ENCODE peak calls at places on chromosomes 1 and 21, in nine cellular contexts. One of them, this sample, is unnamed.

GRCh38 chr1:62688687-62689085 is 500 bp upstream of the DOCK7 start:
- DNase-seq in amniotic epithelial cell: peak
- DNase-seq in HEK293T: no peak
- DNase-seq in NCI-H1105: no peak
- DNase-seq in Caki2: no peak
- DNase-seq in mesendoderm: no peak
- DNase-seq in Calu3: no peak
- DNase-seq in memory B cell: no peak
- DNase-seq in EL: no peak
- DNase-seq in this sample: no peak

GRCh38 chr1:112508242-112509004 is at the start of gene WNT2B:
- DNase-seq in amniotic epithelial cell: no peak
- DNase-seq in HEK293T: peak
- DNase-seq in NCI-H1105: peak
- DNase-seq in Caki2: no peak
- DNase-seq in mesendoderm: peak
- DNase-seq in Calu3: peak
- DNase-seq in memory B cell: peak
- DNase-seq in EL: no peak
- DNase-seq in this sample: peak

GRCh38 chr1:186374313-186375151 is 521 bp downstream of the TPR start:
- DNase-seq in amniotic epithelial cell: peak
- DNase-seq in HEK293T: peak
- DNase-seq in NCI-H1105: peak
- DNase-seq in Caki2: no peak
- DNase-seq in mesendoderm: no peak
- DNase-seq in Calu3: peak
- DNase-seq in memory B cell: peak
- DNase-seq in EL: peak
- DNase-seq in this sample: peak

GRCh38 chr1:203306089-203306969 is 1.0 kb downstream of the BTG2 start:
- DNase-seq in amniotic epithelial cell: peak
- DNase-seq in HEK293T: no peak
- DNase-seq in NCI-H1105: peak
- DNase-seq in Caki2: peak
- DNase-seq in mesendoderm: peak
- DNase-seq in Calu3: peak
- DNase-seq in memory B cell: no peak
- DNase-seq in EL: peak
- DNase-seq in this sample: no peak

GRCh38 chr1:161721738-161722343 is 497 bp downstream of the FCRLB start:
- DNase-seq in amniotic epithelial cell: peak
- DNase-seq in HEK293T: no peak
- DNase-seq in NCI-H1105: no peak
- DNase-seq in Caki2: peak
- DNase-seq in mesendoderm: no peak
- DNase-seq in Calu3: no peak
- DNase-seq in memory B cell: no peak
- DNase-seq in EL: peak
- DNase-seq in this sample: no peak

GRCh38 chr21:26845066-26845749 is at the start of gene ADAMTS1:
- DNase-seq in amniotic epithelial cell: peak
- DNase-seq in HEK293T: peak
- DNase-seq in NCI-H1105: no peak
- DNase-seq in Caki2: peak
- DNase-seq in mesendoderm: peak
- DNase-seq in Calu3: peak
- DNase-seq in memory B cell: no peak
- DNase-seq in EL: peak
- DNase-seq in this sample: peak

GRCh38 chr1:224521904-224522734 is 87.5 kb upstream of the WDR26 start:
- DNase-seq in amniotic epithelial cell: no peak
- DNase-seq in HEK293T: no peak
- DNase-seq in NCI-H1105: no peak
- DNase-seq in Caki2: no peak
- DNase-seq in mesendoderm: no peak
- DNase-seq in Calu3: no peak
- DNase-seq in memory B cell: no peak
- DNase-seq in EL: no peak
- DNase-seq in this sample: no peak

GRCh38 chr1:14994841-14995437 is 158.6 kb upstream of the TMEM51 start:
- DNase-seq in amniotic epithelial cell: no peak
- DNase-seq in HEK293T: no peak
- DNase-seq in NCI-H1105: no peak
- DNase-seq in Caki2: no peak
- DNase-seq in mesendoderm: no peak
- DNase-seq in Calu3: no peak
- DNase-seq in memory B cell: no peak
- DNase-seq in EL: no peak
- DNase-seq in this sample: no peak

GRCh38 chr1:93842750-93843500 is 36.1 kb downstream of the DNTTIP2 start:
- DNase-seq in amniotic epithelial cell: peak
- DNase-seq in HEK293T: no peak
- DNase-seq in NCI-H1105: no peak
- DNase-seq in Caki2: no peak
- DNase-seq in mesendoderm: no peak
- DNase-seq in Calu3: no peak
- DNase-seq in memory B cell: no peak
- DNase-seq in EL: peak
- DNase-seq in this sample: no peak

GRCh38 chr21:42306366-42307035 is 8.7 kb downstream of the TFF3 start:
- DNase-seq in amniotic epithelial cell: no peak
- DNase-seq in HEK293T: no peak
- DNase-seq in NCI-H1105: no peak
- DNase-seq in Caki2: no peak
- DNase-seq in mesendoderm: no peak
- DNase-seq in Calu3: no peak
- DNase-seq in memory B cell: no peak
- DNase-seq in EL: no peak
- DNase-seq in this sample: no peak

GRCh38 chr1:147579532-147580199 is 38.4 kb downstream of the BCL9 start:
- DNase-seq in amniotic epithelial cell: peak
- DNase-seq in HEK293T: peak
- DNase-seq in NCI-H1105: no peak
- DNase-seq in Caki2: peak
- DNase-seq in mesendoderm: no peak
- DNase-seq in Calu3: peak
- DNase-seq in memory B cell: no peak
- DNase-seq in EL: peak
- DNase-seq in this sample: peak

GRCh38 chr1:201461783-201462441 is 7.1 kb downstream of the PHLDA3 start:
- DNase-seq in amniotic epithelial cell: peak
- DNase-seq in HEK293T: peak
- DNase-seq in NCI-H1105: no peak
- DNase-seq in Caki2: peak
- DNase-seq in mesendoderm: no peak
- DNase-seq in Calu3: peak
- DNase-seq in memory B cell: no peak
- DNase-seq in EL: peak
- DNase-seq in this sample: no peak

GRCh38 chr1:150168960-150169565 is 19.3 kb downstream of the PLEKHO1 start:
- DNase-seq in amniotic epithelial cell: peak
- DNase-seq in HEK293T: peak
- DNase-seq in NCI-H1105: peak
- DNase-seq in Caki2: peak
- DNase-seq in mesendoderm: peak
- DNase-seq in Calu3: peak
- DNase-seq in memory B cell: peak
- DNase-seq in EL: peak
- DNase-seq in this sample: peak

GRCh38 chr21:15741510-15741909 is 11.7 kb downstream of the USP25 start:
- DNase-seq in amniotic epithelial cell: peak
- DNase-seq in HEK293T: no peak
- DNase-seq in NCI-H1105: no peak
- DNase-seq in Caki2: no peak
- DNase-seq in mesendoderm: no peak
- DNase-seq in Calu3: no peak
- DNase-seq in memory B cell: no peak
- DNase-seq in EL: peak
- DNase-seq in this sample: no peak

GRCh38 chr1:174225499-174226204 is 66.3 kb downstream of the RABGAP1L start:
- DNase-seq in amniotic epithelial cell: no peak
- DNase-seq in HEK293T: no peak
- DNase-seq in NCI-H1105: no peak
- DNase-seq in Caki2: no peak
- DNase-seq in mesendoderm: no peak
- DNase-seq in Calu3: no peak
- DNase-seq in memory B cell: no peak
- DNase-seq in EL: no peak
- DNase-seq in this sample: no peak

GRCh38 chr1:1337793-1338147 is 6.7 kb downstream of the TAS1R3 start:
- DNase-seq in amniotic epithelial cell: no peak
- DNase-seq in HEK293T: peak
- DNase-seq in NCI-H1105: no peak
- DNase-seq in Caki2: no peak
- DNase-seq in mesendoderm: no peak
- DNase-seq in Calu3: no peak
- DNase-seq in memory B cell: no peak
- DNase-seq in EL: no peak
- DNase-seq in this sample: no peak

GRCh38 chr1:21779613-21780521 is 3.1 kb downstream of the USP48 start:
- DNase-seq in amniotic epithelial cell: no peak
- DNase-seq in HEK293T: no peak
- DNase-seq in NCI-H1105: no peak
- DNase-seq in Caki2: no peak
- DNase-seq in mesendoderm: no peak
- DNase-seq in Calu3: no peak
- DNase-seq in memory B cell: no peak
- DNase-seq in EL: no peak
- DNase-seq in this sample: no peak

GRCh38 chr1:234683856-234684632 is 74.1 kb upstream of the IRF2BP2 start:
- DNase-seq in amniotic epithelial cell: peak
- DNase-seq in HEK293T: no peak
- DNase-seq in NCI-H1105: no peak
- DNase-seq in Caki2: peak
- DNase-seq in mesendoderm: peak
- DNase-seq in Calu3: peak
- DNase-seq in memory B cell: no peak
- DNase-seq in EL: peak
- DNase-seq in this sample: peak

GRCh38 chr21:44818636-44819011 is 762 bp upstream of the SUMO3 start:
- DNase-seq in amniotic epithelial cell: no peak
- DNase-seq in HEK293T: no peak
- DNase-seq in NCI-H1105: no peak
- DNase-seq in Caki2: no peak
- DNase-seq in mesendoderm: no peak
- DNase-seq in Calu3: no peak
- DNase-seq in memory B cell: no peak
- DNase-seq in EL: no peak
- DNase-seq in this sample: no peak

GRCh38 chr1:201703646-201704438 is 125.1 kb upstream of the IPO9 start:
- DNase-seq in amniotic epithelial cell: peak
- DNase-seq in HEK293T: peak
- DNase-seq in NCI-H1105: peak
- DNase-seq in Caki2: peak
- DNase-seq in mesendoderm: peak
- DNase-seq in Calu3: peak
- DNase-seq in memory B cell: peak
- DNase-seq in EL: peak
- DNase-seq in this sample: peak

GRCh38 chr1:4650486-4650885 is 3.9 kb upstream of the AJAP1 start:
- DNase-seq in amniotic epithelial cell: peak
- DNase-seq in HEK293T: no peak
- DNase-seq in NCI-H1105: no peak
- DNase-seq in Caki2: peak
- DNase-seq in mesendoderm: peak
- DNase-seq in Calu3: no peak
- DNase-seq in memory B cell: no peak
- DNase-seq in EL: no peak
- DNase-seq in this sample: no peak

GRCh38 chr1:5596651-5597050 is 395.6 kb downstream of the NPHP4 start:
- DNase-seq in amniotic epithelial cell: no peak
- DNase-seq in HEK293T: no peak
- DNase-seq in NCI-H1105: no peak
- DNase-seq in Caki2: no peak
- DNase-seq in mesendoderm: no peak
- DNase-seq in Calu3: no peak
- DNase-seq in memory B cell: no peak
- DNase-seq in EL: no peak
- DNase-seq in this sample: no peak

GRCh38 chr1:203537806-203538464 is 44.0 kb downstream of the OPTC start:
- DNase-seq in amniotic epithelial cell: peak
- DNase-seq in HEK293T: no peak
- DNase-seq in NCI-H1105: no peak
- DNase-seq in Caki2: no peak
- DNase-seq in mesendoderm: no peak
- DNase-seq in Calu3: peak
- DNase-seq in memory B cell: no peak
- DNase-seq in EL: peak
- DNase-seq in this sample: peak

GRCh38 chr1:115057661-115058249 is 28.1 kb downstream of the TSHB start:
- DNase-seq in amniotic epithelial cell: no peak
- DNase-seq in HEK293T: no peak
- DNase-seq in NCI-H1105: no peak
- DNase-seq in Caki2: no peak
- DNase-seq in mesendoderm: no peak
- DNase-seq in Calu3: no peak
- DNase-seq in memory B cell: no peak
- DNase-seq in EL: peak
- DNase-seq in this sample: no peak

GRCh38 chr21:34684174-34684876 is 15.5 kb downstream of the CLIC6 start:
- DNase-seq in amniotic epithelial cell: no peak
- DNase-seq in HEK293T: no peak
- DNase-seq in NCI-H1105: no peak
- DNase-seq in Caki2: no peak
- DNase-seq in mesendoderm: no peak
- DNase-seq in Calu3: no peak
- DNase-seq in memory B cell: no peak
- DNase-seq in EL: no peak
- DNase-seq in this sample: no peak

GRCh38 chr1:9084883-9085282 is 15.4 kb upstream of the SLC2A5 start:
- DNase-seq in amniotic epithelial cell: peak
- DNase-seq in HEK293T: no peak
- DNase-seq in NCI-H1105: no peak
- DNase-seq in Caki2: no peak
- DNase-seq in mesendoderm: no peak
- DNase-seq in Calu3: no peak
- DNase-seq in memory B cell: no peak
- DNase-seq in EL: no peak
- DNase-seq in this sample: no peak

This sample was measured in HuH-7.